ENCODE peak calls at places on chromosomes 1 and 21, in five cellular contexts. V is CD4-positive, alpha-beta T cell; J is cardiac muscle cell; C is AG08395; N is stimulated activated CD4-positive, alpha-beta T cell treated with anti-CD3 and anti-CD28 coated beads, Interleukin-1b, Interleukin-23, amount 100 ng/mL, for 24 hours. W is an unnamed sample.

GRCh38 chr21:39088831-39089380 is 94.3 kb downstream of the PSMG1 start:
- DNase-seq in V (no peak), J (no peak), C (peak), N (no peak), W (no peak)

GRCh38 chr1:153968000-153968363 is 280 bp downstream of the CREB3L4 start:
- DNase-seq in V (no peak), J (no peak), C (no peak), N (no peak), W (no peak)

GRCh38 chr1:228083871-228084278 is 1.4 kb downstream of the ARF1 start:
- DNase-seq in V (no peak), J (no peak), C (no peak), N (no peak), W (no peak)

GRCh38 chr1:117600966-117601365 is 4.9 kb upstream of the TENT5C start:
- DNase-seq in V (no peak), J (no peak), C (no peak), N (no peak), W (no peak)

GRCh38 chr1:58858344-58858673 is 74.5 kb upstream of the JUN start:
- DNase-seq in V (no peak), J (no peak), C (no peak), N (no peak), W (no peak)

GRCh38 chr1:223752721-223753515 is 40.6 kb downstream of the CAPN2 start:
- DNase-seq in V (no peak), J (no peak), C (no peak), N (no peak), W (no peak)

GRCh38 chr1:53330819-53331218 is 2.9 kb upstream of the LRP8 start:
- DNase-seq in V (no peak), J (no peak), C (no peak), N (no peak), W (no peak)

GRCh38 chr1:77925536-77925935 is 37.1 kb downstream of the NEXN start:
- DNase-seq in V (no peak), J (no peak), C (peak), N (no peak), W (no peak)

GRCh38 chr21:35026153-35026499 is 23.0 kb downstream of the RUNX1 start:
- DNase-seq in V (no peak), J (no peak), C (no peak), N (no peak), W (no peak)